ENCODE peak calls at places on chromosomes 3 and 15, in ten cellular contexts. L, N, C, B, S, X, O, V, H and E are unnamed samples.
A peak's percentile ranks its signal among the peaks of the same experiment; 100 is the strongest.

GRCh38 chr3:101183151-101183550 is 137.2 kb downstream of the IMPG2 start:
- DNase-seq in C (no peak), O (no peak), B (no peak), L (no peak), N (no peak), X (no peak), H (no peak), S (no peak), V (no peak), E (no peak)

GRCh38 chr3:195260286-195260905 is 10.6 kb downstream of the XXYLT1 start:
- DNase-seq in O (no peak), S (peak; percentile 11), V (no peak), B (peak; percentile 64), C (no peak), L (peak; percentile 72), N (no peak), H (no peak), X (no peak), E (peak; percentile 27)

GRCh38 chr3:169886671-169887070 is 16.9 kb upstream of the LRRC31 start:
- DNase-seq in V (no peak), B (peak; percentile 96), S (no peak), O (no peak), C (peak; percentile 50), N (peak; percentile 33), X (peak; percentile 47), L (peak; percentile 77), H (no peak), E (peak; percentile 88)

GRCh38 chr3:170425491-170426239 is 7.0 kb downstream of the CLDN11 start:
- DNase-seq in L (no peak), X (no peak), B (no peak), N (no peak), S (no peak), O (no peak), V (no peak), C (no peak), H (no peak), E (no peak)

GRCh38 chr3:197748597-197749314 is 927 bp upstream of the FYTTD1 start:
- DNase-seq in X (no peak), C (no peak), L (no peak), H (no peak), V (no peak), N (no peak), S (no peak), O (no peak), B (no peak), E (peak; percentile 43)

GRCh38 chr15:90931737-90932659 is at the start of gene HDDC3:
- DNase-seq in H (peak; percentile 90), S (peak; percentile 94), L (peak; percentile 96), O (peak; percentile 87), N (peak; percentile 87), B (peak; percentile 93), C (peak; percentile 91), X (no peak), V (peak; percentile 95), E (peak; percentile 84)

GRCh38 chr3:139044366-139045210 is at the start of gene PRR23C:
- DNase-seq in N (no peak), L (no peak), V (no peak), H (no peak), X (no peak), C (no peak), B (no peak), O (no peak), S (no peak), E (no peak)

GRCh38 chr15:83323296-83323711 is 38.8 kb upstream of the BNC1 start:
- DNase-seq in B (no peak), O (no peak), X (peak; percentile 99), C (no peak), V (peak; percentile 42), L (no peak), S (peak; percentile 73), N (peak; percentile 18), H (no peak), E (peak; percentile 89)

GRCh38 chr3:171994646-171995441 is 44.5 kb upstream of the FNDC3B start:
- DNase-seq in X (no peak), L (no peak), O (no peak), C (no peak), S (no peak), H (no peak), B (no peak), N (no peak), V (no peak), E (peak; percentile 81)

GRCh38 chr15:48419896-48420295 is 88.7 kb downstream of the DUT start:
- DNase-seq in S (no peak), O (no peak), B (no peak), V (no peak), C (no peak), X (no peak), L (no peak), H (no peak), N (no peak), E (no peak)
- TF ChIP-seq CTCF in S (no peak), O (no peak), B (no peak), V (no peak), C (no peak), X (no peak), L (no peak), H (no peak), N (no peak), E (no peak)

GRCh38 chr15:23846218-23846617 is 159.1 kb upstream of the NDN start:
- DNase-seq in V (no peak), C (no peak), L (no peak), S (no peak), X (no peak), H (no peak), B (no peak), O (no peak), N (no peak), E (no peak)
- TF ChIP-seq CTCF in V (no peak), C (no peak), L (no peak), S (no peak), X (no peak), H (no peak), B (no peak), O (no peak), N (no peak), E (no peak)

GRCh38 chr3:68571321-68571720 is 361.0 kb downstream of the TAFA4 start:
- DNase-seq in O (no peak), L (no peak), H (no peak), X (no peak), C (no peak), S (no peak), N (no peak), B (no peak), V (no peak), E (no peak)
- TF ChIP-seq CTCF in O (no peak), L (no peak), H (no peak), X (no peak), C (no peak), S (no peak), N (no peak), B (no peak), V (no peak), E (no peak)

GRCh38 chr15:27249046-27249722 is 278.2 kb downstream of the GABRG3 start:
- DNase-seq in H (no peak), V (no peak), C (no peak), N (no peak), S (no peak), O (no peak), B (no peak), X (no peak), L (no peak), E (no peak)

GRCh38 chr15:27248251-27248650 is 277.3 kb downstream of the GABRG3 start:
- DNase-seq in X (peak; percentile 36), S (no peak), O (no peak), C (no peak), V (no peak), H (no peak), N (no peak), B (no peak), L (no peak), E (no peak)

GRCh38 chr15:27249723-27250160 is 278.8 kb downstream of the GABRG3 start:
- DNase-seq in O (no peak), X (no peak), H (no peak), S (no peak), B (no peak), N (no peak), V (no peak), L (no peak), C (no peak), E (no peak)

GRCh38 chr15:27254016-27254415 is 283.0 kb downstream of the GABRG3 start:
- DNase-seq in B (no peak), V (no peak), C (no peak), N (no peak), S (no peak), O (no peak), H (no peak), X (no peak), L (no peak), E (no peak)

GRCh38 chr15:27250223-27250622 is 279.2 kb downstream of the GABRG3 start:
- DNase-seq in O (no peak), N (no peak), H (no peak), X (peak; percentile 23), S (no peak), C (no peak), L (no peak), V (no peak), B (no peak), E (no peak)
- TF ChIP-seq CTCF in O (no peak), N (no peak), H (no peak), X (peak; percentile 49), S (no peak), C (no peak), L (no peak), V (no peak), B (no peak), E (no peak)

DNA sequence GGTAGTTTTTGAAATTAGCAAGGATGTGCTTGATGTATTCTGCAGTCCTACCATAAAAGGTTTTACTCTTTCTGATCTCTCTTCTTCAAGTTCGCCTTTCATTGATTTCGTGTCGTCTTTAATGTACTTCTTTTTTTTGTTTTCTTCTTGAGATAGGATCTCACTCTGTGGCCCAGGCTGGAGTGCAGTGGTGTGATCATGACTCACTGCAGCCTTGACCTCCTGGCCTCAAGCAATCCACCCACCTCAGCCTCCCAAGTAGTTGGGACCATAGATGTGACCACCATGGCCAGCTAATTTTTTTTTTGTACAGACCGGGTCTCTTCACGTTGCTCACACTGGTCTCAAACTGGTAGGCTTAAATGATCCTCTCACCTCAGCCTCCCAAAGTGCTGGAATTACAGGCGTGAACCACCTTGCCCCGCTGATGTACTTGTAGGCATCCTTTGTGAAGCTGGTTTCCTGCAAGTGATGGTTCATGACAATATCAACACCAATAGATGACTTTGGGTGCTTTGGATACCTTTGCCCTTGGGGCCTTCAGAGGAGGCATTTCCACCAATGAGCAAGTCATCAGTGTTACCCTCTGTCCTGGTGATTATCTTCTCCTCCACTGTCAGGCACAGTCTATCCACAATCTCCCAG is 28.9 kb upstream of the RNF7 start:
- DNase-seq in N (no peak), B (no peak), L (no peak), S (no peak), O (no peak), H (no peak), X (no peak), C (no peak), V (no peak), E (no peak)
- TF ChIP-seq CTCF in N (no peak), B (no peak), L (no peak), S (no peak), O (no peak), H (no peak), X (no peak), C (no peak), V (no peak), E (no peak)